ENCODE peak calls at places on chromosomes 5 and 9, in seven cellular contexts. E is GM23248, V is astrocyte, Z is SK-N-SH, P is HCT116, B is IMR-90, K is PC-9. A is an unnamed sample.

GRCh38 chr9:134215709-134216448 is 51.5 kb upstream of the RNU6ATAC start:
- DNase-seq in E (no peak), V (no peak), Z (peak), P (no peak), B (peak), K (no peak), A (no peak)

GRCh38 chr5:136212252-136212721 is 19.3 kb upstream of the SMIM32 start:
- DNase-seq in E (peak), V (peak), Z (peak), P (peak), B (peak), K (peak), A (peak)

GRCh38 chr5:17379188-17379951 is 118.7 kb upstream of the TAF11L2 start:
- DNase-seq in E (peak), V (peak), Z (peak), P (no peak), B (peak), K (no peak), A (no peak)

GRCh38 chr5:179795049-179795862 is 1.5 kb downstream of the LTC4S start:
- DNase-seq in E (peak), V (no peak), Z (peak), P (no peak), B (no peak), K (peak), A (peak)

GRCh38 chr9:136090060-136090735 is 4.9 kb downstream of the NACC2 start:
- DNase-seq in E (no peak), V (no peak), Z (peak), P (no peak), B (no peak), K (no peak), A (no peak)

GRCh38 chr5:92969781-92970237 is 611.2 kb downstream of the NR2F1-AS1 start:
- DNase-seq in E (peak), V (peak), Z (no peak), P (no peak), B (peak), K (no peak), A (no peak)

GRCh38 chr9:38125889-38126288 is 56.9 kb upstream of the SHB start:
- DNase-seq in E (no peak), V (no peak), Z (no peak), P (no peak), B (no peak), K (no peak), A (no peak)

GRCh38 chr5:125326114-125326513 is 579.7 kb upstream of the ZNF608 start:
- DNase-seq in E (peak), V (peak), Z (peak), P (no peak), B (peak), K (no peak), A (no peak)

GRCh38 chr5:7146886-7147285 is 249.1 kb upstream of the ADCY2 start:
- DNase-seq in E (no peak), V (no peak), Z (no peak), P (no peak), B (no peak), K (peak), A (peak)

GRCh38 chr9:115030006-115030405 is 88.0 kb downstream of the TNC start:
- DNase-seq in E (no peak), V (no peak), Z (no peak), P (no peak), B (no peak), K (no peak), A (no peak)

GRCh38 chr9:121192959-121193645 is 8.6 kb downstream of the RAB14 start:
- DNase-seq in E (peak), V (no peak), Z (no peak), P (no peak), B (peak), K (no peak), A (no peak)

GRCh38 chr5:126675338-126675737 is 74.6 kb downstream of the PHAX start:
- DNase-seq in E (no peak), V (no peak), Z (no peak), P (no peak), B (no peak), K (no peak), A (no peak)

GRCh38 chr5:62779010-62779422 is 200.4 kb downstream of the LRRC70 start:
- DNase-seq in E (peak), V (peak), Z (peak), P (peak), B (peak), K (peak), A (peak)

GRCh38 chr9:102244916-102245315 is 506.5 kb upstream of the GRIN3A start:
- DNase-seq in E (no peak), V (no peak), Z (no peak), P (no peak), B (no peak), K (no peak), A (no peak)

GRCh38 chr5:23675456-23675855 is 168.0 kb downstream of the PRDM9 start:
- DNase-seq in E (no peak), V (no peak), Z (no peak), P (no peak), B (no peak), K (no peak), A (no peak)

GRCh38 chr5:19547640-19548039 is 440.4 kb downstream of the CDH18 start:
- DNase-seq in E (peak), V (peak), Z (no peak), P (no peak), B (peak), K (no peak), A (no peak)

GRCh38 chr9:123267481-123268239 is 726 bp downstream of the STRBP start:
- DNase-seq in E (no peak), V (no peak), Z (peak), P (no peak), B (no peak), K (peak), A (peak)

GRCh38 chr9:133991964-133992779 is at the start of gene VAV2:
- DNase-seq in E (peak), V (no peak), Z (peak), P (peak), B (peak), K (peak), A (peak)

GRCh38 chr5:167934561-167934971 is 356.9 kb upstream of the WWC1 start:
- DNase-seq in E (peak), V (peak), Z (no peak), P (no peak), B (no peak), K (no peak), A (no peak)

GRCh38 chr9:19074836-19075235 is 25.6 kb downstream of the RRAGA start:
- DNase-seq in E (no peak), V (peak), Z (no peak), P (no peak), B (peak), K (no peak), A (no peak)

GRCh38 chr5:150412319-150413175 is at the start of gene CD74:
- DNase-seq in E (peak), V (no peak), Z (peak), P (no peak), B (peak), K (peak), A (peak)

GRCh38 chr5:62029303-62029702 is 276.7 kb upstream of the KIF2A start:
- DNase-seq in E (peak), V (peak), Z (no peak), P (no peak), B (no peak), K (no peak), A (no peak)

GRCh38 chr5:32852535-32852934 is 141.4 kb downstream of the NPR3 start:
- DNase-seq in E (peak), V (peak), Z (no peak), P (no peak), B (peak), K (peak), A (peak)

GRCh38 chr9:88767504-88767790 is 223.8 kb upstream of the S1PR3 start:
- DNase-seq in E (peak), V (no peak), Z (no peak), P (no peak), B (peak), K (no peak), A (no peak)

GRCh38 chr5:174614500-174615135 is 109.8 kb upstream of the MSX2 start:
- DNase-seq in E (no peak), V (no peak), Z (no peak), P (no peak), B (no peak), K (no peak), A (no peak)

GRCh38 chr5:174618589-174618988 is 105.8 kb upstream of the MSX2 start:
- DNase-seq in E (no peak), V (no peak), Z (peak), P (no peak), B (no peak), K (no peak), A (no peak)

GRCh38 chr5:174617285-174617684 is 107.1 kb upstream of the MSX2 start:
- DNase-seq in E (no peak), V (no peak), Z (no peak), P (no peak), B (no peak), K (no peak), A (no peak)

GRCh38 chr5:174617910-174618309 is 106.5 kb upstream of the MSX2 start:
- DNase-seq in E (no peak), V (no peak), Z (peak), P (no peak), B (no peak), K (no peak), A (no peak)

DNA sequence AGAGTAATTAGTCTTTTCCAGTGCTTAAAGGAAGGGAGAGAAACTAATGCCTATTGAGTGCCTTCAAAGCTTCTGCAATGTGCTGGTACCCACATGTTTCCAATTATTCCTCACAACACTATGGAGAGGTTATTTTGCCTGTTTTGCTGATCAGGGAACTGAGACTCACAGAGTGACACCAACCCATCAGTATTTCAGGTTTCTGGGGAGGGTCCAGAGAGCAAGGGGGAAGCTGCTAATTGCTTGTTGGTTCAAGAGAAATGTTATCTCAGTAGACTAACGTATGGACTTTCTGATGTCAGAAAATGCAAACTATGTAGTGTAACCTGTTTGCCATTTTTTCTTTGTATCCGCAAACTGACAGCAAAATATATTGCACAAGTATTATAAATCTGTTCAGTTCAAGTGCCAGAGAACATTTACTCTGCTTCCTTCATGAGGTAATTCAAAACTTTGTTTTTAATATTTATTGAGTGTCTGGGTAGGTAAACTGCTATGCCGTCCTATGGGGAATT is 108.3 kb upstream of the MSX2 start:
- DNase-seq in E (no peak), V (no peak), Z (peak), P (no peak), B (no peak), K (no peak), A (no peak)
- H3K4me2 ChIP-seq in E (no peak), V (no peak), Z (no peak), P (no peak), B (no peak), K (no peak), A (no peak)

GRCh38 chr9:117775576-117775975 is 71.4 kb downstream of the TLR4 start:
- DNase-seq in E (peak), V (no peak), Z (no peak), P (no peak), B (no peak), K (no peak), A (no peak)

GRCh38 chr9:117783828-117784227 is 79.6 kb downstream of the TLR4 start:
- DNase-seq in E (no peak), V (no peak), Z (no peak), P (no peak), B (no peak), K (no peak), A (peak)

GRCh38 chr9:117777823-117778222 is 73.6 kb downstream of the TLR4 start:
- DNase-seq in E (no peak), V (no peak), Z (no peak), P (no peak), B (no peak), K (no peak), A (no peak)

GRCh38 chr9:117782931-117783788 is 79.0 kb downstream of the TLR4 start:
- DNase-seq in E (peak), V (peak), Z (peak), P (no peak), B (no peak), K (peak), A (peak)

GRCh38 chr9:117779760-117780159 is 75.6 kb downstream of the TLR4 start:
- DNase-seq in E (no peak), V (no peak), Z (peak), P (no peak), B (no peak), K (no peak), A (peak)
- H3K4me2 ChIP-seq in E (no peak), V (no peak), Z (no peak), P (no peak), B (no peak), K (no peak), A (no peak)

GRCh38 chr9:33189331-33189731 is 22.2 kb upstream of the B4GALT1 start:
- DNase-seq in E (peak), V (no peak), Z (no peak), P (no peak), B (no peak), K (no peak), A (no peak)

GRCh38 chr9:33185858-33186257 is 18.7 kb upstream of the B4GALT1 start:
- DNase-seq in E (no peak), V (no peak), Z (no peak), P (no peak), B (no peak), K (no peak), A (peak)

GRCh38 chr9:33185406-33185805 is 18.3 kb upstream of the B4GALT1 start:
- DNase-seq in E (no peak), V (no peak), Z (no peak), P (no peak), B (no peak), K (no peak), A (no peak)

GRCh38 chr9:33186457-33187168 is 19.5 kb upstream of the B4GALT1 start:
- DNase-seq in E (peak), V (no peak), Z (no peak), P (no peak), B (peak), K (no peak), A (no peak)

GRCh38 chr9:33187519-33188218 is 20.5 kb upstream of the B4GALT1 start:
- DNase-seq in E (peak), V (peak), Z (no peak), P (no peak), B (peak), K (no peak), A (no peak)
- H3K4me2 ChIP-seq in E (peak), V (no peak), Z (peak), P (no peak), B (peak), K (no peak), A (no peak)

GRCh38 chr5:113183694-113184093 is 207.1 kb downstream of the DCP2 start:
- DNase-seq in E (no peak), V (no peak), Z (no peak), P (no peak), B (no peak), K (no peak), A (no peak)

GRCh38 chr5:113179156-113179555 is 202.6 kb downstream of the DCP2 start:
- DNase-seq in E (no peak), V (no peak), Z (peak), P (no peak), B (no peak), K (no peak), A (no peak)

GRCh38 chr5:113182658-113183344 is 206.2 kb downstream of the DCP2 start:
- DNase-seq in E (no peak), V (no peak), Z (no peak), P (no peak), B (no peak), K (no peak), A (no peak)

GRCh38 chr5:113181409-113181808 is 204.8 kb downstream of the DCP2 start:
- DNase-seq in E (no peak), V (no peak), Z (no peak), P (no peak), B (no peak), K (no peak), A (no peak)

DNA sequence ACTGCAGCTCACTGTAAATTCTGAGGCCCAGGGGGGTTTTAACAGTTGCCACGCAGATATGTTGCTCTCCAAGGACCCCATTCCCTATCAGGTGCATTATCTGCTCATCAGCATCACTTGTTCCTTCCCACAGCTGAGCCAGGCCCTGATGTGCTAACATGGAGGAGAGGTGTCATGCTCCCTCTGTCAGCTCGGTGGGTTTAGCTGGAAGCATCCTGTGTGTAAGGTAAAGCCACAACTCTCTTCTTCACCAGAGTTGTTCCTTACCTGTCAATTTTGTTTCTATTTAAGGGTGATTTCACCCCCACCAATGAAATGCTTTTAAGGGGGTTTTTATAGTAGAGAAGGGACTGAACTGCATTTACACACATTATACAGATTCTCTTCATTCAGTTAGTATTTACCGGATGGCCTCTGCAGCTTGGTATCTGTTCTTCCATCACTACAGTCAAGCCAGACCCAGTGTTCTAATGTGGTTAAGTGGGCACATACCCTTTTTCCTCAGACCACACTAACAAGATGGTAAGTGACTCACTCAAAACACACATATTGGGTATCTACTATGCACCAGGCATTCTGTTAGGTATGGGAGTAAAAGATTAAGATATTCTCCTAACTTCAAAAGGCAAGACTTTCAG is 205.4 kb downstream of the DCP2 start:
- DNase-seq in E (no peak), V (no peak), Z (peak), P (no peak), B (no peak), K (no peak), A (no peak)
- H3K4me2 ChIP-seq in E (no peak), V (no peak), Z (no peak), P (no peak), B (no peak), K (no peak), A (no peak)

GRCh38 chr5:158979749-158980521 is 119.8 kb downstream of the EBF1 start:
- DNase-seq in E (peak), V (peak), Z (no peak), P (no peak), B (peak), K (no peak), A (peak)
- H3K4me2 ChIP-seq in E (peak), V (peak), Z (peak), P (no peak), B (peak), K (no peak), A (peak)

GRCh38 chr9:70125621-70126020 is 82.0 kb downstream of the MAMDC2 start:
- DNase-seq in E (no peak), V (no peak), Z (no peak), P (no peak), B (no peak), K (no peak), A (no peak)
- H3K4me2 ChIP-seq in E (no peak), V (no peak), Z (no peak), P (no peak), B (no peak), K (no peak), A (no peak)

GRCh38 chr5:95818181-95819147 is 4.1 kb downstream of the GLRX start:
- DNase-seq in E (no peak), V (no peak), Z (no peak), P (no peak), B (no peak), K (no peak), A (no peak)
- H3K4me2 ChIP-seq in E (peak), V (peak), Z (no peak), P (no peak), B (peak), K (peak), A (no peak)

DNA sequence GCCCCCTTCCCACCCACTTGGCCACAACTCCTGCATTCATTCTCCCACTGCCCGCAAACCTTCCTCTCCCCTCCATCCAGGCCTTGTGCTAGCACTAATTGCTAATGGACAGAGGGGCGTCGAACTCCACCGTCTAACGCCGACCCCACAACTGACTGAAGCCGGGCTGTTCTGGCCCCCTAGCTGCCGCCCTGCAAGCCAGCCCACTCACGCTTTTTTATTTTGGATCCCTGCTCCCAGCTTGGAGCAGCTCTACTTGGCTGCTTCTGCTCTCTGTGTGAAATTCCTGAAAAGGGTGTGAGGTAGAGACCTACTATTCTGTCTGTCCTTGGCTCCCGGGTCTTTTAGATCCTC is 704 bp upstream of the ASTN2 start:
- DNase-seq in E (no peak), V (no peak), Z (peak), P (no peak), B (no peak), K (no peak), A (peak)
- H3K4me2 ChIP-seq in E (no peak), V (peak), Z (peak), P (no peak), B (no peak), K (no peak), A (peak)

DNA sequence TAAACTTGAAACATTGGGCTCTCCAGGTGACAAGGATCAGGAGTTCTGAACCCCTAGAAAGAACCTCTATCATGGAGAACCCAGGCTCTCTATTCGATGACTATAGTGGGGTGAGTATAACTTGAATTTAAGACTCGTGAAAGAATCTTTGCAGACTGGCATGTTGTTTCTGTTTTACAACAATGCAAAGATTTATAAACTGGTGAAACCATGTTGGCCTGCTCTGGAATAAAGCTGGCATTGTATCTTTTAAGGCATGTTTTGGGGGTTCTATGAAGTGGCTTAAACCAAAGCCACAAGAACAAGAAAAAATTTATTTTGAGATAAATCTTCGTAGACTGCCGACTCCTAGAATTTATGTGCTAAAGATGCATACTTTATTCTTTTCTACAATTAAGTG is 9.8 kb upstream of the GDNF start:
- DNase-seq in E (no peak), V (no peak), Z (no peak), P (no peak), B (no peak), K (no peak), A (no peak)
- H3K4me2 ChIP-seq in E (no peak), V (no peak), Z (peak), P (no peak), B (no peak), K (no peak), A (no peak)

GRCh38 chr9:137353223-137354152 is 51.4 kb upstream of the NRARP start:
- DNase-seq in E (no peak), V (no peak), Z (no peak), P (no peak), B (no peak), K (no peak), A (no peak)
- H3K4me2 ChIP-seq in E (no peak), V (no peak), Z (no peak), P (no peak), B (no peak), K (no peak), A (no peak)

A was measured in GM23338.